ENCODE peak calls at places on chromosomes 6 and 20, in seven cellular contexts. T is fibroblast of lung; Y is mucosa of descending colon; B is CD8-positive, alpha-beta T cell; M is GM23248; S is upper lobe of left lung; P is left ventricle myocardium inferior. C is an unnamed sample. For H3K4me1, H3K9me3 and H3K36me3, the result is how much of the 10 kb centered on the place peaks cover.

GRCh38 chr20:17660667-17661066 is 21.4 kb downstream of the RRBP1 start:
- DNase-seq in T (no peak), Y (no peak), B (no peak), M (no peak), S (no peak), P (no peak), C (no peak)

GRCh38 chr6:126267621-126268020 is 72.3 kb upstream of the CENPW start:
- DNase-seq in T (no peak), Y (no peak), B (no peak), M (no peak), S (no peak), P (no peak), C (peak)

GRCh38 chr6:73131706-73132105 is 93.6 kb downstream of the KHDC1L start:
- DNase-seq in T (peak), Y (no peak), B (no peak), M (peak), S (no peak), P (no peak), C (peak)

GRCh38 chr20:36273414-36274247 is 32.5 kb upstream of the DLGAP4 start:
- DNase-seq in T (peak), Y (no peak), B (no peak), M (peak), S (no peak), P (no peak), C (no peak)

GRCh38 chr20:15236812-15237211 is 899.4 kb upstream of the FLRT3 start:
- DNase-seq in T (peak), Y (peak), B (no peak), M (peak), S (no peak), P (no peak), C (peak)

GRCh38 chr6:119627908-119628669 is 278.5 kb upstream of the MAN1A1 start:
- DNase-seq in T (peak), Y (no peak), B (no peak), M (peak), S (no peak), P (no peak), C (peak)

GRCh38 chr20:48203252-48203651 is 418.0 kb upstream of the SULF2 start:
- DNase-seq in T (no peak), Y (no peak), B (no peak), M (no peak), S (no peak), P (no peak), C (no peak)

GRCh38 chr6:54865091-54865631 is 18.6 kb downstream of the FAM83B start:
- DNase-seq in T (no peak), Y (no peak), B (no peak), M (no peak), S (no peak), P (no peak), C (peak)

GRCh38 chr6:137921823-137922222 is 54.8 kb downstream of the TNFAIP3 start:
- DNase-seq in T (no peak), Y (no peak), B (no peak), M (peak), S (no peak), P (no peak), C (no peak)

GRCh38 chr6:56534680-56535419 is 107.8 kb downstream of the DST start:
- DNase-seq in T (no peak), Y (no peak), B (no peak), M (no peak), S (peak), P (no peak), C (no peak)

GRCh38 chr6:49326337-49326736 is 136.7 kb downstream of the MMUT start:
- DNase-seq in T (peak), Y (no peak), B (no peak), M (peak), S (no peak), P (no peak), C (no peak)

GRCh38 chr6:157656437-157657005 is 166.5 kb upstream of the SNX9 start:
- DNase-seq in T (peak), Y (no peak), B (no peak), M (peak), S (no peak), P (no peak), C (no peak)

GRCh38 chr20:61762208-61762710 is 303.4 kb downstream of the TAF4 start:
- DNase-seq in T (no peak), Y (no peak), B (no peak), M (peak), S (no peak), P (no peak), C (no peak)

GRCh38 chr6:16799279-16800193 is 38.3 kb upstream of the ATXN1 start:
- DNase-seq in T (peak), Y (no peak), B (no peak), M (peak), S (no peak), P (no peak), C (peak)

GRCh38 chr6:45170309-45170708 is 157.8 kb upstream of the RUNX2 start:
- DNase-seq in T (no peak), Y (no peak), B (no peak), M (no peak), S (no peak), P (no peak), C (no peak)

GRCh38 chr6:134374486-134374885 is 56.6 kb upstream of the SGK1 start:
- DNase-seq in T (peak), Y (no peak), B (no peak), M (peak), S (no peak), P (no peak), C (no peak)

GRCh38 chr20:11204926-11205768 is 531.3 kb upstream of the JAG1 start:
- DNase-seq in T (peak), Y (peak), B (no peak), M (peak), S (no peak), P (peak), C (peak)

GRCh38 chr20:24206995-24207394 is 218.4 kb upstream of the GGTLC1 start:
- DNase-seq in T (no peak), Y (no peak), B (no peak), M (no peak), S (no peak), P (no peak), C (peak)

GRCh38 chr6:2108700-2109306 is 136.6 kb downstream of the GMDS start:
- DNase-seq in T (no peak), Y (no peak), B (no peak), M (no peak), S (no peak), P (no peak), C (peak)

GRCh38 chr6:96704713-96705112 is 132.6 kb downstream of the GPR63 start:
- DNase-seq in T (no peak), Y (no peak), B (no peak), M (no peak), S (no peak), P (no peak), C (no peak)

GRCh38 chr6:2891768-2892170 is 11.3 kb downstream of the SERPINB9 start:
- DNase-seq in T (no peak), Y (peak), B (peak), M (no peak), S (peak), P (no peak), C (no peak)

GRCh38 chr6:122141246-122141645 is 258.2 kb upstream of the HSF2 start:
- DNase-seq in T (no peak), Y (no peak), B (no peak), M (no peak), S (no peak), P (no peak), C (no peak)

GRCh38 chr6:103122766-103123601 is 1729.5 kb downstream of the GRIK2 start:
- DNase-seq in T (peak), Y (peak), B (no peak), M (peak), S (no peak), P (no peak), C (peak)

GRCh38 chr20:32464401-32465091 is 106.4 kb downstream of the ASXL1 start:
- DNase-seq in T (no peak), Y (no peak), B (no peak), M (no peak), S (peak), P (no peak), C (no peak)

GRCh38 chr20:32462900-32463641 is 104.9 kb downstream of the ASXL1 start:
- DNase-seq in T (no peak), Y (peak), B (no peak), M (no peak), S (no peak), P (no peak), C (no peak)

GRCh38 chr20:32463642-32464400 is 105.7 kb downstream of the ASXL1 start:
- DNase-seq in T (peak), Y (peak), B (no peak), M (no peak), S (peak), P (peak), C (peak)

GRCh38 chr20:32466739-32467505 is 108.8 kb downstream of the ASXL1 start:
- DNase-seq in T (no peak), Y (peak), B (no peak), M (no peak), S (no peak), P (peak), C (no peak)

GRCh38 chr20:32465092-32465900 is 107.2 kb downstream of the ASXL1 start:
- DNase-seq in T (peak), Y (peak), B (no peak), M (peak), S (peak), P (peak), C (peak)
- H3K4me1 ChIP-seq in T (under half), Y (half or more), B (under half), M (under half), S (half or more), P (half or more), C (under half)

GRCh38 chr6:155936551-155936950 is 480.9 kb upstream of the NOX3 start:
- DNase-seq in T (peak), Y (no peak), B (no peak), M (no peak), S (no peak), P (no peak), C (no peak)
- H3K9me3 ChIP-seq in T (under half), Y (under half), B (under half), M (under half), S (under half), P (under half), C (under half)

GRCh38 chr6:18166314-18167007 is 11.2 kb downstream of the KDM1B start:
- DNase-seq in T (peak), Y (no peak), B (no peak), M (peak), S (no peak), P (no peak), C (no peak)
- H3K36me3 ChIP-seq in T (under half), Y (under half), B (under half), M (under half), S (under half), P (half or more), C (under half)

DNA sequence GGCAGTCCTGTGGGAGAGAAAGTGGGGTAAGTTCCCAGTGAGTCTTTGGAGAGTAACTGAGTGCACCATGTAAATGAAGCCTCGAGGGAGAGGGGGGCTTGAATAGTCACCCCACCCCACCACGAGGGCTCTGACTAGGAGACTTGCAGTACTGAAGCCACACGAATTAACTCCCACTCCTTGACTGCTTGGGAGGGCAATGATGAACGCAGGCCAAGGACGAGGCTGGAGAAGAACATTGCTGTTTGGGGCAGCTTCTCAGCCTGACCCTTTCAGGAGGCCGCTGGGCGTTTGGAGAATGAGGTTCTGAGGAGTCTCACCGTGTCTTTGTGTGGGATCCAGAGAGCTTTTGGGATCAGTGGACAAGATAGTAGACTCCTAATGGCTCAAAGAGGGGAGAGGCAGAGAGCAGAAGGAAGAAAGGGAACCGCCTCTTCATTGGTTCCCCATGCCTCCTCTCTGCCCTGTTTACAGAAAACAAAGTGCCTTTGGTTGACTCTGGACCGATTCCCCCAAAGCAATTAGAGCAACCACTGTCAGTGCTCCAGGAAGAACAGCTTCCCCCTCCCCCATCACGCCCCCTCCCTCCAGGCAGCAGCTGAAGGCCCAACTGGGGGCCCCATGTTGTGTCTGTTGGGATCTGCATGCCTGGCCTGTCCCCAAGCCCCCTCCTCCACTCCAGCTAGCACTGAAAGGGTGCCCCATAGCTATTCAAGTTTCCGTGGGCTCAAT is 41.7 kb upstream of the CDKN1A start:
- DNase-seq in T (no peak), Y (no peak), B (no peak), M (no peak), S (no peak), P (no peak), C (no peak)
- H3K4me1 ChIP-seq in T (under half), Y (under half), B (under half), M (under half), S (under half), P (under half), C (under half)

GRCh38 chr6:163645560-163645959 is 231.0 kb downstream of the QKI start:
- DNase-seq in T (no peak), Y (no peak), B (no peak), M (no peak), S (no peak), P (no peak), C (no peak)
- H3K9me3 ChIP-seq in T (under half), Y (under half), B (under half), M (under half), S (under half), P (under half), C (under half)

GRCh38 chr6:150883521-150883920 is 18.0 kb downstream of the MTHFD1L start:
- DNase-seq in T (no peak), Y (no peak), B (no peak), M (peak), S (no peak), P (no peak), C (no peak)
- H3K36me3 ChIP-seq in T (under half), Y (under half), B (under half), M (half or more), S (under half), P (under half), C (under half)

GRCh38 chr6:40879169-40879568 is 159.9 kb downstream of the UNC5CL start:
- DNase-seq in T (no peak), Y (no peak), B (no peak), M (no peak), S (no peak), P (no peak), C (no peak)
- H3K4me1 ChIP-seq in T (under half), Y (under half), B (under half), M (under half), S (under half), P (under half), C (under half)

GRCh38 chr20:801678-802077 is 31.8 kb upstream of the FAM110A start:
- DNase-seq in T (no peak), Y (no peak), B (no peak), M (no peak), S (no peak), P (no peak), C (no peak)

DNA sequence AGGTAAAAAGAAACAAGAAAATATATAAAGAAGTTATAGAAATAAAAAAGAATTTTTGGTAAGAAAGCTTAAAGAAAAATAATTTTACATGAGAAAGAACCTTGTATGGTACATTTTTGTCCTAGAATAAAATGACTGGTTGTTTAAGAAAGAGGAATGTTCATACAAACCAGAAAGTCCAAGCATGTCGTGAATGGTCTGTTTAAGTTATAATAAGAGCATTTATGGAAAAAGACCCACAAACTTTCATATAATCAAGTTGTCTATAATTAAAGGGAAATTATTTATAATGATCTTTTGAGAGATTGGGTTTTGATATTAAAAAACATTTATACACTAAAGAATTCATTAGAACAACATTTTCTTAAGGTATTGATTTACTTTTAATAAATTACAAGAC is 27.8 kb upstream of the FAM110A start:
- DNase-seq in T (peak), Y (no peak), B (no peak), M (no peak), S (no peak), P (no peak), C (no peak)
- H3K9me3 ChIP-seq in T (under half), Y (under half), B (under half), M (under half), S (under half), P (under half), C (under half)